ENCODE peak calls at places on chromosomes 6 and 20, in ten cellular contexts. One of them, this sample, is unnamed.
A peak's percentile ranks its signal among the peaks of the same experiment; 100 is the strongest.

GRCh38 chr6:150325093-150325772 is 43.6 kb upstream of the IYD start:
- DNase-seq in naive B cell: no peak
- DNase-seq in dermis blood vessel endothelial cell: no peak
- DNase-seq in brain microvascular endothelial cell: no peak
- DNase-seq in anterior cingulate cortex: no peak
- DNase-seq in activated naive CD4-positive, alpha-beta T cell treated with anti-CD3 and anti-CD28 coated beads, Interleukin-2, amount 10 ng/mL, durations not matched to agents 7 days and 5 days: no peak
- DNase-seq in HS-5: no peak
- DNase-seq in right atrium auricular region: no peak
- DNase-seq in B cell: no peak
- DNase-seq in IMR-90: no peak
- DNase-seq in this sample: no peak

GRCh38 chr6:107692351-107692750 is 131.8 kb downstream of the SCML4 start:
- DNase-seq in naive B cell: no peak
- DNase-seq in dermis blood vessel endothelial cell: no peak
- DNase-seq in brain microvascular endothelial cell: peak; percentile 67
- DNase-seq in anterior cingulate cortex: no peak
- DNase-seq in activated naive CD4-positive, alpha-beta T cell treated with anti-CD3 and anti-CD28 coated beads, Interleukin-2, amount 10 ng/mL, durations not matched to agents 7 days and 5 days: no peak
- DNase-seq in HS-5: peak; percentile 64
- DNase-seq in right atrium auricular region: no peak
- DNase-seq in B cell: no peak
- DNase-seq in IMR-90: peak; percentile 92
- DNase-seq in this sample: peak; percentile 74

GRCh38 chr6:142322066-142322465 is 20.3 kb downstream of the ADGRG6 start:
- DNase-seq in naive B cell: no peak
- DNase-seq in dermis blood vessel endothelial cell: no peak
- DNase-seq in brain microvascular endothelial cell: no peak
- DNase-seq in anterior cingulate cortex: no peak
- DNase-seq in activated naive CD4-positive, alpha-beta T cell treated with anti-CD3 and anti-CD28 coated beads, Interleukin-2, amount 10 ng/mL, durations not matched to agents 7 days and 5 days: no peak
- DNase-seq in HS-5: no peak
- DNase-seq in right atrium auricular region: no peak
- DNase-seq in B cell: no peak
- DNase-seq in IMR-90: no peak
- DNase-seq in this sample: no peak

GRCh38 chr20:18585134-18585533 is 2.7 kb upstream of the DTD1 start:
- DNase-seq in naive B cell: no peak
- DNase-seq in dermis blood vessel endothelial cell: no peak
- DNase-seq in brain microvascular endothelial cell: peak; percentile 18
- DNase-seq in anterior cingulate cortex: no peak
- DNase-seq in activated naive CD4-positive, alpha-beta T cell treated with anti-CD3 and anti-CD28 coated beads, Interleukin-2, amount 10 ng/mL, durations not matched to agents 7 days and 5 days: no peak
- DNase-seq in HS-5: peak; percentile 33
- DNase-seq in right atrium auricular region: no peak
- DNase-seq in B cell: no peak
- DNase-seq in IMR-90: peak; percentile 64
- DNase-seq in this sample: peak; percentile 29

GRCh38 chr6:55826941-55827340 is 48.4 kb downstream of the BMP5 start:
- DNase-seq in naive B cell: no peak
- DNase-seq in dermis blood vessel endothelial cell: no peak
- DNase-seq in brain microvascular endothelial cell: no peak
- DNase-seq in anterior cingulate cortex: no peak
- DNase-seq in activated naive CD4-positive, alpha-beta T cell treated with anti-CD3 and anti-CD28 coated beads, Interleukin-2, amount 10 ng/mL, durations not matched to agents 7 days and 5 days: no peak
- DNase-seq in HS-5: no peak
- DNase-seq in right atrium auricular region: no peak
- DNase-seq in B cell: no peak
- DNase-seq in IMR-90: no peak
- DNase-seq in this sample: no peak

GRCh38 chr20:44211177-44212039 is 837 bp upstream of the OSER1 start:
- DNase-seq in naive B cell: peak; percentile 19
- DNase-seq in dermis blood vessel endothelial cell: peak; percentile 47
- DNase-seq in brain microvascular endothelial cell: peak; percentile 11
- DNase-seq in anterior cingulate cortex: no peak
- DNase-seq in activated naive CD4-positive, alpha-beta T cell treated with anti-CD3 and anti-CD28 coated beads, Interleukin-2, amount 10 ng/mL, durations not matched to agents 7 days and 5 days: no peak
- DNase-seq in HS-5: no peak
- DNase-seq in right atrium auricular region: peak; percentile 51
- DNase-seq in B cell: no peak
- DNase-seq in IMR-90: peak; percentile 48
- DNase-seq in this sample: peak; percentile 42

GRCh38 chr6:82111114-82111513 is 136.4 kb downstream of the IBTK start:
- DNase-seq in naive B cell: no peak
- DNase-seq in dermis blood vessel endothelial cell: no peak
- DNase-seq in brain microvascular endothelial cell: no peak
- DNase-seq in anterior cingulate cortex: no peak
- DNase-seq in activated naive CD4-positive, alpha-beta T cell treated with anti-CD3 and anti-CD28 coated beads, Interleukin-2, amount 10 ng/mL, durations not matched to agents 7 days and 5 days: no peak
- DNase-seq in HS-5: no peak
- DNase-seq in right atrium auricular region: no peak
- DNase-seq in B cell: no peak
- DNase-seq in IMR-90: no peak
- DNase-seq in this sample: no peak

GRCh38 chr6:36979343-36979742 is 6.7 kb downstream of the MTCH1 start:
- DNase-seq in naive B cell: no peak
- DNase-seq in dermis blood vessel endothelial cell: peak; percentile 60
- DNase-seq in brain microvascular endothelial cell: peak; percentile 29
- DNase-seq in anterior cingulate cortex: peak; percentile 58
- DNase-seq in activated naive CD4-positive, alpha-beta T cell treated with anti-CD3 and anti-CD28 coated beads, Interleukin-2, amount 10 ng/mL, durations not matched to agents 7 days and 5 days: peak; percentile 72
- DNase-seq in HS-5: no peak
- DNase-seq in right atrium auricular region: no peak
- DNase-seq in B cell: no peak
- DNase-seq in IMR-90: peak; percentile 41
- DNase-seq in this sample: peak; percentile 76

GRCh38 chr6:82987951-82988350 is 77.7 kb downstream of the UBE3D start:
- DNase-seq in naive B cell: no peak
- DNase-seq in dermis blood vessel endothelial cell: no peak
- DNase-seq in brain microvascular endothelial cell: no peak
- DNase-seq in anterior cingulate cortex: no peak
- DNase-seq in activated naive CD4-positive, alpha-beta T cell treated with anti-CD3 and anti-CD28 coated beads, Interleukin-2, amount 10 ng/mL, durations not matched to agents 7 days and 5 days: no peak
- DNase-seq in HS-5: no peak
- DNase-seq in right atrium auricular region: no peak
- DNase-seq in B cell: no peak
- DNase-seq in IMR-90: no peak
- DNase-seq in this sample: no peak

GRCh38 chr6:125918681-125919566 is 37.6 kb upstream of the HINT3 start:
- DNase-seq in naive B cell: peak; percentile 65
- DNase-seq in dermis blood vessel endothelial cell: peak; percentile 83
- DNase-seq in brain microvascular endothelial cell: peak; percentile 85
- DNase-seq in anterior cingulate cortex: no peak
- DNase-seq in activated naive CD4-positive, alpha-beta T cell treated with anti-CD3 and anti-CD28 coated beads, Interleukin-2, amount 10 ng/mL, durations not matched to agents 7 days and 5 days: peak; percentile 70
- DNase-seq in HS-5: no peak
- DNase-seq in right atrium auricular region: peak; percentile 73
- DNase-seq in B cell: peak; percentile 47
- DNase-seq in IMR-90: peak; percentile 90
- DNase-seq in this sample: peak; percentile 94

GRCh38 chr20:59135093-59135492 is 28.5 kb upstream of the ZNF831 start:
- DNase-seq in naive B cell: no peak
- DNase-seq in dermis blood vessel endothelial cell: no peak
- DNase-seq in brain microvascular endothelial cell: no peak
- DNase-seq in anterior cingulate cortex: no peak
- DNase-seq in activated naive CD4-positive, alpha-beta T cell treated with anti-CD3 and anti-CD28 coated beads, Interleukin-2, amount 10 ng/mL, durations not matched to agents 7 days and 5 days: no peak
- DNase-seq in HS-5: no peak
- DNase-seq in right atrium auricular region: no peak
- DNase-seq in B cell: no peak
- DNase-seq in IMR-90: no peak
- DNase-seq in this sample: no peak

GRCh38 chr20:57671662-57672061 is 38.2 kb downstream of the PMEPA1 start:
- DNase-seq in naive B cell: no peak
- DNase-seq in dermis blood vessel endothelial cell: no peak
- DNase-seq in brain microvascular endothelial cell: no peak
- DNase-seq in anterior cingulate cortex: no peak
- DNase-seq in activated naive CD4-positive, alpha-beta T cell treated with anti-CD3 and anti-CD28 coated beads, Interleukin-2, amount 10 ng/mL, durations not matched to agents 7 days and 5 days: no peak
- DNase-seq in HS-5: no peak
- DNase-seq in right atrium auricular region: no peak
- DNase-seq in B cell: no peak
- DNase-seq in IMR-90: no peak
- DNase-seq in this sample: no peak

GRCh38 chr6:12291083-12291784 is 1.1 kb downstream of the EDN1 start:
- DNase-seq in naive B cell: no peak
- DNase-seq in dermis blood vessel endothelial cell: peak; percentile 22
- DNase-seq in brain microvascular endothelial cell: no peak
- DNase-seq in anterior cingulate cortex: no peak
- DNase-seq in activated naive CD4-positive, alpha-beta T cell treated with anti-CD3 and anti-CD28 coated beads, Interleukin-2, amount 10 ng/mL, durations not matched to agents 7 days and 5 days: no peak
- DNase-seq in HS-5: no peak
- DNase-seq in right atrium auricular region: no peak
- DNase-seq in B cell: no peak
- DNase-seq in IMR-90: no peak
- DNase-seq in this sample: no peak

GRCh38 chr6:31769684-31770371 is 7.3 kb downstream of the VWA7 start:
- DNase-seq in naive B cell: peak; percentile 81
- DNase-seq in dermis blood vessel endothelial cell: peak; percentile 84
- DNase-seq in brain microvascular endothelial cell: peak; percentile 55
- DNase-seq in anterior cingulate cortex: no peak
- DNase-seq in activated naive CD4-positive, alpha-beta T cell treated with anti-CD3 and anti-CD28 coated beads, Interleukin-2, amount 10 ng/mL, durations not matched to agents 7 days and 5 days: peak; percentile 86
- DNase-seq in HS-5: no peak
- DNase-seq in right atrium auricular region: peak; percentile 67
- DNase-seq in B cell: peak; percentile 86
- DNase-seq in IMR-90: peak; percentile 31
- DNase-seq in this sample: peak; percentile 53

GRCh38 chr6:19866900-19867627 is 29.9 kb downstream of the ID4 start:
- DNase-seq in naive B cell: no peak
- DNase-seq in dermis blood vessel endothelial cell: no peak
- DNase-seq in brain microvascular endothelial cell: peak; percentile 55
- DNase-seq in anterior cingulate cortex: no peak
- DNase-seq in activated naive CD4-positive, alpha-beta T cell treated with anti-CD3 and anti-CD28 coated beads, Interleukin-2, amount 10 ng/mL, durations not matched to agents 7 days and 5 days: no peak
- DNase-seq in HS-5: no peak
- DNase-seq in right atrium auricular region: no peak
- DNase-seq in B cell: no peak
- DNase-seq in IMR-90: peak; percentile 55
- DNase-seq in this sample: peak; percentile 69

GRCh38 chr6:139452176-139452876 is 77.9 kb upstream of the CITED2 start:
- DNase-seq in naive B cell: no peak
- DNase-seq in dermis blood vessel endothelial cell: peak; percentile 71
- DNase-seq in brain microvascular endothelial cell: no peak
- DNase-seq in anterior cingulate cortex: no peak
- DNase-seq in activated naive CD4-positive, alpha-beta T cell treated with anti-CD3 and anti-CD28 coated beads, Interleukin-2, amount 10 ng/mL, durations not matched to agents 7 days and 5 days: no peak
- DNase-seq in HS-5: no peak
- DNase-seq in right atrium auricular region: no peak
- DNase-seq in B cell: no peak
- DNase-seq in IMR-90: peak; percentile 50
- DNase-seq in this sample: peak; percentile 93

GRCh38 chr6:71412559-71412958 is 123.9 kb downstream of the OGFRL1 start:
- DNase-seq in naive B cell: no peak
- DNase-seq in dermis blood vessel endothelial cell: no peak
- DNase-seq in brain microvascular endothelial cell: no peak
- DNase-seq in anterior cingulate cortex: no peak
- DNase-seq in activated naive CD4-positive, alpha-beta T cell treated with anti-CD3 and anti-CD28 coated beads, Interleukin-2, amount 10 ng/mL, durations not matched to agents 7 days and 5 days: no peak
- DNase-seq in HS-5: no peak
- DNase-seq in right atrium auricular region: no peak
- DNase-seq in B cell: no peak
- DNase-seq in IMR-90: peak; percentile 51
- DNase-seq in this sample: peak; percentile 59

GRCh38 chr20:21361266-21361665 is 36.1 kb downstream of the NKX2-4 start:
- DNase-seq in naive B cell: no peak
- DNase-seq in dermis blood vessel endothelial cell: peak; percentile 72
- DNase-seq in brain microvascular endothelial cell: no peak
- DNase-seq in anterior cingulate cortex: no peak
- DNase-seq in activated naive CD4-positive, alpha-beta T cell treated with anti-CD3 and anti-CD28 coated beads, Interleukin-2, amount 10 ng/mL, durations not matched to agents 7 days and 5 days: no peak
- DNase-seq in HS-5: no peak
- DNase-seq in right atrium auricular region: no peak
- DNase-seq in B cell: no peak
- DNase-seq in IMR-90: peak; percentile 80
- DNase-seq in this sample: peak; percentile 89

GRCh38 chr6:70166088-70166958 is 136.6 kb downstream of the COL9A1 start:
- DNase-seq in naive B cell: no peak
- DNase-seq in dermis blood vessel endothelial cell: peak; percentile 38
- DNase-seq in brain microvascular endothelial cell: peak; percentile 45
- DNase-seq in anterior cingulate cortex: peak; percentile 40
- DNase-seq in activated naive CD4-positive, alpha-beta T cell treated with anti-CD3 and anti-CD28 coated beads, Interleukin-2, amount 10 ng/mL, durations not matched to agents 7 days and 5 days: peak; percentile 52
- DNase-seq in HS-5: no peak
- DNase-seq in right atrium auricular region: peak; percentile 61
- DNase-seq in B cell: no peak
- DNase-seq in IMR-90: peak; percentile 15
- DNase-seq in this sample: peak; percentile 57

GRCh38 chr20:35807877-35808276 is 36.1 kb downstream of the PHF20 start:
- DNase-seq in naive B cell: no peak
- DNase-seq in dermis blood vessel endothelial cell: no peak
- DNase-seq in brain microvascular endothelial cell: no peak
- DNase-seq in anterior cingulate cortex: no peak
- DNase-seq in activated naive CD4-positive, alpha-beta T cell treated with anti-CD3 and anti-CD28 coated beads, Interleukin-2, amount 10 ng/mL, durations not matched to agents 7 days and 5 days: no peak
- DNase-seq in HS-5: no peak
- DNase-seq in right atrium auricular region: no peak
- DNase-seq in B cell: no peak
- DNase-seq in IMR-90: no peak
- DNase-seq in this sample: no peak

GRCh38 chr6:159080217-159080976 is 35.6 kb upstream of the TAGAP start:
- DNase-seq in naive B cell: peak; percentile 45
- DNase-seq in dermis blood vessel endothelial cell: no peak
- DNase-seq in brain microvascular endothelial cell: no peak
- DNase-seq in anterior cingulate cortex: no peak
- DNase-seq in activated naive CD4-positive, alpha-beta T cell treated with anti-CD3 and anti-CD28 coated beads, Interleukin-2, amount 10 ng/mL, durations not matched to agents 7 days and 5 days: no peak
- DNase-seq in HS-5: no peak
- DNase-seq in right atrium auricular region: no peak
- DNase-seq in B cell: peak; percentile 64
- DNase-seq in IMR-90: no peak
- DNase-seq in this sample: no peak

GRCh38 chr6:26389349-26389799 is 6.5 kb downstream of the BTN2A2 start:
- DNase-seq in naive B cell: no peak
- DNase-seq in dermis blood vessel endothelial cell: peak; percentile 16
- DNase-seq in brain microvascular endothelial cell: no peak
- DNase-seq in anterior cingulate cortex: no peak
- DNase-seq in activated naive CD4-positive, alpha-beta T cell treated with anti-CD3 and anti-CD28 coated beads, Interleukin-2, amount 10 ng/mL, durations not matched to agents 7 days and 5 days: no peak
- DNase-seq in HS-5: no peak
- DNase-seq in right atrium auricular region: no peak
- DNase-seq in B cell: no peak
- DNase-seq in IMR-90: no peak
- DNase-seq in this sample: peak; percentile 61